ENCODE peak calls at places on chromosome 2, in nine cellular contexts. One of them, this sample, is unnamed.
A peak's percentile ranks its signal among the peaks of the same experiment; 100 is the strongest.

GRCh38 chr2:212811946-212812345 is 273.3 kb upstream of the ERBB4 start:
- DNase-seq in AG10803: no peak
- DNase-seq in AG09319: no peak
- DNase-seq in GM12865: no peak
- DNase-seq in fibroblast of the aortic adventitia: no peak
- DNase-seq in GM10248: no peak
- DNase-seq in kidney: no peak
- DNase-seq in GM13976: no peak
- DNase-seq in lower lobe of right lung: no peak
- DNase-seq in this sample: no peak

GRCh38 chr2:128601298-128602037 is 282.8 kb upstream of the HS6ST1 start:
- DNase-seq in GM13976: no peak
- DNase-seq in GM12865: no peak
- DNase-seq in AG09319: no peak
- DNase-seq in AG10803: no peak
- DNase-seq in fibroblast of the aortic adventitia: no peak
- DNase-seq in GM10248: no peak
- DNase-seq in lower lobe of right lung: peak; percentile 35
- DNase-seq in kidney: no peak
- DNase-seq in this sample: no peak

GRCh38 chr2:210230984-210231383 is 5.7 kb upstream of the ACADL start:
- DNase-seq in AG10803: no peak
- DNase-seq in GM12865: no peak
- DNase-seq in GM13976: no peak
- DNase-seq in lower lobe of right lung: no peak
- DNase-seq in AG09319: no peak
- DNase-seq in kidney: no peak
- DNase-seq in GM10248: no peak
- DNase-seq in fibroblast of the aortic adventitia: no peak
- DNase-seq in this sample: no peak

GRCh38 chr2:114122861-114123391 is 233.0 kb downstream of the ACTR3 start:
- DNase-seq in kidney: no peak
- DNase-seq in AG10803: no peak
- DNase-seq in AG09319: no peak
- DNase-seq in GM12865: no peak
- DNase-seq in GM10248: no peak
- DNase-seq in GM13976: no peak
- DNase-seq in lower lobe of right lung: no peak
- DNase-seq in fibroblast of the aortic adventitia: no peak
- DNase-seq in this sample: no peak

GRCh38 chr2:9594361-9595063 is 36.3 kb downstream of the YWHAQ start:
- DNase-seq in AG09319: peak; percentile 60
- DNase-seq in AG10803: peak; percentile 90
- DNase-seq in fibroblast of the aortic adventitia: peak; percentile 93
- DNase-seq in lower lobe of right lung: no peak
- DNase-seq in kidney: no peak
- DNase-seq in GM13976: no peak
- DNase-seq in GM12865: peak; percentile 21
- DNase-seq in GM10248: no peak
- DNase-seq in this sample: peak; percentile 94

GRCh38 chr2:12617366-12617765 is 99.4 kb upstream of the TRIB2 start:
- DNase-seq in GM13976: no peak
- DNase-seq in fibroblast of the aortic adventitia: no peak
- DNase-seq in kidney: no peak
- DNase-seq in AG09319: no peak
- DNase-seq in GM10248: no peak
- DNase-seq in lower lobe of right lung: no peak
- DNase-seq in AG10803: no peak
- DNase-seq in GM12865: no peak
- DNase-seq in this sample: no peak

GRCh38 chr2:218010116-218010837 is 7.5 kb upstream of the TNS1 start:
- DNase-seq in GM12865: no peak
- DNase-seq in GM10248: peak; percentile 74
- DNase-seq in AG10803: peak; percentile 40
- DNase-seq in fibroblast of the aortic adventitia: no peak
- DNase-seq in GM13976: peak; percentile 83
- DNase-seq in kidney: no peak
- DNase-seq in lower lobe of right lung: peak; percentile 58
- DNase-seq in AG09319: no peak
- DNase-seq in this sample: peak; percentile 43

GRCh38 chr2:152369176-152369860 is 34.3 kb downstream of the FMNL2 start:
- DNase-seq in lower lobe of right lung: no peak
- DNase-seq in fibroblast of the aortic adventitia: peak; percentile 81
- DNase-seq in AG09319: peak; percentile 32
- DNase-seq in GM13976: no peak
- DNase-seq in GM12865: no peak
- DNase-seq in AG10803: peak; percentile 86
- DNase-seq in GM10248: no peak
- DNase-seq in kidney: no peak
- DNase-seq in this sample: peak; percentile 88

GRCh38 chr2:97713296-97714083 is at the start of gene ZAP70:
- DNase-seq in GM13976: no peak
- DNase-seq in lower lobe of right lung: no peak
- DNase-seq in GM12865: peak; percentile 32
- DNase-seq in GM10248: no peak
- DNase-seq in fibroblast of the aortic adventitia: no peak
- DNase-seq in AG09319: no peak
- DNase-seq in AG10803: no peak
- DNase-seq in kidney: peak; percentile 76
- DNase-seq in this sample: no peak

GRCh38 chr2:17652681-17653080 is 100.9 kb downstream of the SMC6 start:
- DNase-seq in GM12865: no peak
- DNase-seq in AG10803: no peak
- DNase-seq in fibroblast of the aortic adventitia: peak; percentile 52
- DNase-seq in GM13976: no peak
- DNase-seq in lower lobe of right lung: no peak
- DNase-seq in GM10248: no peak
- DNase-seq in AG09319: no peak
- DNase-seq in kidney: no peak
- DNase-seq in this sample: no peak

GRCh38 chr2:16727256-16727655 is 61.6 kb upstream of the CYRIA start:
- DNase-seq in GM12865: no peak
- DNase-seq in GM10248: no peak
- DNase-seq in AG09319: no peak
- DNase-seq in GM13976: no peak
- DNase-seq in fibroblast of the aortic adventitia: peak; percentile 0
- DNase-seq in lower lobe of right lung: no peak
- DNase-seq in kidney: no peak
- DNase-seq in AG10803: no peak
- DNase-seq in this sample: peak; percentile 58

GRCh38 chr2:217955881-217956493 is 46.8 kb downstream of the TNS1 start:
- DNase-seq in GM12865: no peak
- DNase-seq in AG10803: no peak
- DNase-seq in lower lobe of right lung: peak; percentile 17
- DNase-seq in AG09319: no peak
- DNase-seq in GM13976: no peak
- DNase-seq in kidney: no peak
- DNase-seq in GM10248: no peak
- DNase-seq in fibroblast of the aortic adventitia: no peak
- DNase-seq in this sample: no peak

DNA sequence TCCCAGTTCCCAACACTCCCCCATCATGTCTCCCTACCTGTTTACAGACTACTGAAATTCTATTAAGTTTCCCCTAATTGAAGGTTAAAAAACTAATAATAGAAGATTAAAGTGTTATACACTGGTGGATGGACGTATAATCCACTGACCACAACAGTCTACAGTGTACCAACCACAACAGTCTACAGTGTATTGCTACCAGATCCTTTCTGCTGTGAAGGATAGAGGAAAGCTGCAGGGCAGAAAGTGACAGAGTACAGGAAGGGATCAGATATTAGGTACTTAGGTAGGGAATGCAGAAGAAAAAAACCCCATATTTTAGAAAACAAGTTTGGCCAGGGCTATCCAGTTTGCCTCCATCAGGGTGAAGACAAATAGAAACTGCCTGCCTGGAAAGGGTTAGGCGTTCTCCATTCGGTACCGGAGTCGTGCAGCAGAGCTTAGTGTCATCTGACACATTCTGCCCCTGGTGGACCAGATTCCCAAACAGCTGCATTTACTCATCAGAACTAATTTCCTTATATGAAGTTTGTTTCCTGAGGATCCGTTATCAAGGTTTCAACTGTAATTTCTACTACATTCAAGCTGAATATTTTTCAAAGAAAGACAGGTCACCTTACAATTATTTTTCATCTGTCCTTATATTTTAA is 49.9 kb downstream of the KLF7 start:
- DNase-seq in AG10803: peak; percentile 46
- DNase-seq in GM10248: no peak
- DNase-seq in GM12865: no peak
- DNase-seq in kidney: peak; percentile 52
- DNase-seq in fibroblast of the aortic adventitia: peak; percentile 46
- DNase-seq in AG09319: no peak
- DNase-seq in GM13976: no peak
- DNase-seq in lower lobe of right lung: no peak
- DNase-seq in this sample: peak; percentile 63
- TF ChIP-seq CTCF in AG10803: peak; percentile 43
- TF ChIP-seq CTCF in GM10248: no peak
- TF ChIP-seq CTCF in GM12865: no peak
- TF ChIP-seq CTCF in kidney: no peak
- TF ChIP-seq CTCF in fibroblast of the aortic adventitia: peak; percentile 32
- TF ChIP-seq CTCF in AG09319: peak; percentile 31
- TF ChIP-seq CTCF in GM13976: no peak
- TF ChIP-seq CTCF in lower lobe of right lung: no peak
- TF ChIP-seq CTCF in this sample: peak; percentile 33

GRCh38 chr2:104784264-104784663 is 69.7 kb upstream of the POU3F3 start:
- DNase-seq in GM10248: no peak
- DNase-seq in kidney: no peak
- DNase-seq in lower lobe of right lung: no peak
- DNase-seq in GM13976: no peak
- DNase-seq in fibroblast of the aortic adventitia: no peak
- DNase-seq in GM12865: no peak
- DNase-seq in AG10803: no peak
- DNase-seq in AG09319: no peak
- DNase-seq in this sample: no peak
- TF ChIP-seq CTCF in GM10248: no peak
- TF ChIP-seq CTCF in kidney: no peak
- TF ChIP-seq CTCF in lower lobe of right lung: no peak
- TF ChIP-seq CTCF in GM13976: no peak
- TF ChIP-seq CTCF in fibroblast of the aortic adventitia: no peak
- TF ChIP-seq CTCF in GM12865: no peak
- TF ChIP-seq CTCF in AG10803: no peak
- TF ChIP-seq CTCF in AG09319: no peak
- TF ChIP-seq CTCF in this sample: no peak

DNA sequence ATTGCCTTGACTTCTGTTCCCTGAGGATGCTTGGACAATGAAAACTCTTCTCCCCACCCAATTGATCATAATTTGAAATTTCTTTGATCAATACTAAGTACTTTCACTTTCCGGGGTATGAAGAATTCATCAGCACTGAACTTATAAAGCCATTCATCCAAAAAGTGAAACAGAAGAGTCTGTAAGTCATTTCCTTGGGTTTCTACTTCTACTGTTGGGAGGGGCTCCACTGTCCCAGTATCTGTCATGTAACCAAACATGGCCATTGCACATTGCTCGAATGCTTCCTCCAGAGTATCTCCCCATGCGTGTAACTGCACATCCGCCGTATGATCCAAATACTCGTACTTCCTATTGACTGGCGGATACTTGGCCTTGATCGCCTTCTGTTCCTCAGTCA is 30.3 kb downstream of the NCL start:
- DNase-seq in AG10803: no peak
- DNase-seq in GM13976: no peak
- DNase-seq in kidney: no peak
- DNase-seq in AG09319: no peak
- DNase-seq in GM12865: no peak
- DNase-seq in lower lobe of right lung: no peak
- DNase-seq in GM10248: no peak
- DNase-seq in fibroblast of the aortic adventitia: no peak
- DNase-seq in this sample: no peak
- TF ChIP-seq CTCF in AG10803: no peak
- TF ChIP-seq CTCF in GM13976: no peak
- TF ChIP-seq CTCF in kidney: no peak
- TF ChIP-seq CTCF in AG09319: no peak
- TF ChIP-seq CTCF in GM12865: no peak
- TF ChIP-seq CTCF in lower lobe of right lung: no peak
- TF ChIP-seq CTCF in GM10248: no peak
- TF ChIP-seq CTCF in fibroblast of the aortic adventitia: no peak
- TF ChIP-seq CTCF in this sample: no peak

GRCh38 chr2:130850788-130851623 is 14.3 kb downstream of the ARHGEF4 start:
- DNase-seq in fibroblast of the aortic adventitia: no peak
- DNase-seq in lower lobe of right lung: no peak
- DNase-seq in AG10803: no peak
- DNase-seq in GM10248: no peak
- DNase-seq in GM13976: no peak
- DNase-seq in AG09319: no peak
- DNase-seq in GM12865: no peak
- DNase-seq in kidney: peak; percentile 43
- DNase-seq in this sample: no peak

GRCh38 chr2:130848518-130849210 is 11.9 kb downstream of the ARHGEF4 start:
- DNase-seq in lower lobe of right lung: no peak
- DNase-seq in GM12865: no peak
- DNase-seq in GM13976: no peak
- DNase-seq in fibroblast of the aortic adventitia: no peak
- DNase-seq in AG09319: no peak
- DNase-seq in kidney: peak; percentile 58
- DNase-seq in GM10248: no peak
- DNase-seq in AG10803: no peak
- DNase-seq in this sample: no peak

GRCh38 chr2:130851624-130852382 is 15.1 kb downstream of the ARHGEF4 start:
- DNase-seq in AG10803: no peak
- DNase-seq in kidney: no peak
- DNase-seq in GM12865: no peak
- DNase-seq in lower lobe of right lung: no peak
- DNase-seq in GM10248: no peak
- DNase-seq in AG09319: no peak
- DNase-seq in GM13976: no peak
- DNase-seq in fibroblast of the aortic adventitia: no peak
- DNase-seq in this sample: no peak

GRCh38 chr2:130847776-130848517 is 11.2 kb downstream of the ARHGEF4 start:
- DNase-seq in fibroblast of the aortic adventitia: no peak
- DNase-seq in AG10803: no peak
- DNase-seq in GM10248: no peak
- DNase-seq in AG09319: no peak
- DNase-seq in kidney: peak; percentile 65
- DNase-seq in lower lobe of right lung: no peak
- DNase-seq in GM13976: no peak
- DNase-seq in GM12865: no peak
- DNase-seq in this sample: no peak

DNA sequence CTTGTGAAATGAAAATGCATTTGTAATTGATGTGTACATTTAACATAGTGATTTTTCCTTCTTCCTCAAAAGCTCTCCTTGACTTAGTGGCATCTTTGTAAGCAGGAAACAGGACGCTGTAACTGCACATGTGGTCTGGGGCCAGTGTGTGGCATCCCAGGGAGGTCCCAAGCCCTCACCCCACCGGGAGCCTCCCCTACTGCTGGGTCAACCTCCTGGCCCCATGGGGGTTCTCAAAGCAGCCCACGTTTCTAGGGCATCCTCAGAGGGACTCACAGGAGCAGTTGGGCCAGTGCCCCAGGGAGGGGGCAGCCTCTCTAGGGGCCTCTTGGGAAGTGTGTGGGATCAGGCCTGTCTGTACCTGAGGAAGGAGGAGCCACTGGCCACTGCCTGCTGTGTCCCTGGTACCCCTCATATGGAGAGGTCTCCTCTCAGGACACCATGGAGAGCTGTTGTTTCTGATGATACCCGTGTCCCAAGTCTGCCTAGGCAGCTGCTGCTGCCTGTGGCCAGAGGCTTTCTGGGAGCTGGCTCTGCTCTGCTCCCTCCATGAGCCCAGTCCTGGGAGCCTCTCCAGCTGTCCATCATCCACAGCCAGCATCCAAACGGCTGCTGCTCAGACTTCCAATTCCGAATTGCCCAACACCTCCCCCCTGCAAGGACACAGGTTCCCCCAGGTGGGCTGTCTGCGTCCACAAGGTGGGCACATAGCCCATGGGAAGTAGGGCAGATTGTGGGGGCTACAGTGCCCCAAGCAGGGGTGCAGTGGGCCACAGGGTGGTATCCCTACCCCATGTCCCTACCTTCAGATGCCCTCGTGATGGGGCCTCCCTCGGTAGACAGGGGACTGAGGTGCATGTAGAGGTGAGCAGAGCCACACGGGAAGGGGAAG is 13.4 kb downstream of the ARHGEF4 start:
- DNase-seq in fibroblast of the aortic adventitia: no peak
- DNase-seq in AG10803: no peak
- DNase-seq in AG09319: no peak
- DNase-seq in GM10248: no peak
- DNase-seq in GM13976: no peak
- DNase-seq in GM12865: no peak
- DNase-seq in kidney: peak; percentile 52
- DNase-seq in lower lobe of right lung: no peak
- DNase-seq in this sample: no peak
- TF ChIP-seq CTCF in fibroblast of the aortic adventitia: no peak
- TF ChIP-seq CTCF in AG10803: no peak
- TF ChIP-seq CTCF in AG09319: no peak
- TF ChIP-seq CTCF in GM10248: no peak
- TF ChIP-seq CTCF in GM13976: no peak
- TF ChIP-seq CTCF in GM12865: no peak
- TF ChIP-seq CTCF in kidney: no peak
- TF ChIP-seq CTCF in lower lobe of right lung: no peak
- TF ChIP-seq CTCF in this sample: no peak

This sample was measured in fibroblast of pulmonary artery.